ENCODE peak calls at places on chromosomes 16 and 17, in six cellular contexts. One of them, this sample, is unnamed.

GRCh38 chr17:35254107-35254802 is 11.4 kb downstream of the SLFN5 start:
- DNase-seq in GM23338: no peak
- DNase-seq in transverse colon: peak; percentile 42
- DNase-seq in stomach: peak; percentile 54
- DNase-seq in suprapubic skin: peak; percentile 79
- DNase-seq in HCT116: peak; percentile 42
- DNase-seq in this sample: no peak

GRCh38 chr17:19384723-19385391 is 2.1 kb downstream of the MFAP4 start:
- DNase-seq in suprapubic skin: peak; percentile 93
- DNase-seq in stomach: peak; percentile 76
- DNase-seq in transverse colon: peak; percentile 84
- DNase-seq in GM23338: peak; percentile 29
- DNase-seq in HCT116: no peak
- DNase-seq in this sample: peak; percentile 77

GRCh38 chr16:11149011-11149616 is 106.9 kb downstream of the SOCS1 start:
- DNase-seq in stomach: no peak
- DNase-seq in transverse colon: no peak
- DNase-seq in GM23338: no peak
- DNase-seq in suprapubic skin: no peak
- DNase-seq in HCT116: no peak
- DNase-seq in this sample: peak; percentile 27

GRCh38 chr17:2707721-2708584 is 3.6 kb downstream of the CLUH start:
- DNase-seq in suprapubic skin: no peak
- DNase-seq in transverse colon: peak; percentile 35
- DNase-seq in stomach: peak; percentile 60
- DNase-seq in GM23338: peak; percentile 79
- DNase-seq in HCT116: no peak
- DNase-seq in this sample: peak; percentile 76

GRCh38 chr16:68645494-68646388 is 631 bp downstream of the CDH3 start:
- DNase-seq in suprapubic skin: no peak
- DNase-seq in GM23338: peak; percentile 90
- DNase-seq in transverse colon: no peak
- DNase-seq in HCT116: no peak
- DNase-seq in stomach: no peak
- DNase-seq in this sample: no peak

GRCh38 chr17:68176770-68177169 is 71.1 kb upstream of the AMZ2 start:
- DNase-seq in HCT116: no peak
- DNase-seq in GM23338: no peak
- DNase-seq in suprapubic skin: no peak
- DNase-seq in transverse colon: no peak
- DNase-seq in stomach: no peak
- DNase-seq in this sample: no peak

GRCh38 chr16:56637814-56638750 is at the start of gene MT1A:
- DNase-seq in transverse colon: peak; percentile 82
- DNase-seq in HCT116: no peak
- DNase-seq in GM23338: peak; percentile 79
- DNase-seq in stomach: peak; percentile 87
- DNase-seq in suprapubic skin: peak; percentile 88
- DNase-seq in this sample: peak; percentile 79

GRCh38 chr17:62662855-62663254 is 35.4 kb downstream of the MRC2 start:
- DNase-seq in transverse colon: no peak
- DNase-seq in GM23338: no peak
- DNase-seq in stomach: no peak
- DNase-seq in suprapubic skin: no peak
- DNase-seq in HCT116: no peak
- DNase-seq in this sample: no peak

GRCh38 chr17:17510456-17511292 is 14.5 kb upstream of the RASD1 start:
- DNase-seq in suprapubic skin: no peak
- DNase-seq in HCT116: no peak
- DNase-seq in stomach: no peak
- DNase-seq in transverse colon: no peak
- DNase-seq in GM23338: no peak
- DNase-seq in this sample: peak; percentile 66

GRCh38 chr16:79286646-79287423 is 313.7 kb downstream of the MAF start:
- DNase-seq in GM23338: peak; percentile 42
- DNase-seq in transverse colon: peak; percentile 58
- DNase-seq in suprapubic skin: peak; percentile 63
- DNase-seq in stomach: peak; percentile 49
- DNase-seq in HCT116: no peak
- DNase-seq in this sample: peak; percentile 89

GRCh38 chr17:66865151-66865550 is 30.2 kb downstream of the CACNG5 start:
- DNase-seq in GM23338: no peak
- DNase-seq in stomach: no peak
- DNase-seq in HCT116: no peak
- DNase-seq in transverse colon: no peak
- DNase-seq in suprapubic skin: no peak
- DNase-seq in this sample: no peak

GRCh38 chr17:68085751-68086445 is 50.4 kb downstream of the KPNA2 start:
- DNase-seq in stomach: peak; percentile 43
- DNase-seq in GM23338: peak; percentile 21
- DNase-seq in suprapubic skin: peak; percentile 26
- DNase-seq in transverse colon: peak; percentile 59
- DNase-seq in HCT116: no peak
- DNase-seq in this sample: no peak

GRCh38 chr17:77509089-77509488 is 368.3 kb downstream of the SEC14L1 start:
- DNase-seq in suprapubic skin: no peak
- DNase-seq in GM23338: no peak
- DNase-seq in HCT116: no peak
- DNase-seq in stomach: no peak
- DNase-seq in transverse colon: no peak
- DNase-seq in this sample: no peak

DNA sequence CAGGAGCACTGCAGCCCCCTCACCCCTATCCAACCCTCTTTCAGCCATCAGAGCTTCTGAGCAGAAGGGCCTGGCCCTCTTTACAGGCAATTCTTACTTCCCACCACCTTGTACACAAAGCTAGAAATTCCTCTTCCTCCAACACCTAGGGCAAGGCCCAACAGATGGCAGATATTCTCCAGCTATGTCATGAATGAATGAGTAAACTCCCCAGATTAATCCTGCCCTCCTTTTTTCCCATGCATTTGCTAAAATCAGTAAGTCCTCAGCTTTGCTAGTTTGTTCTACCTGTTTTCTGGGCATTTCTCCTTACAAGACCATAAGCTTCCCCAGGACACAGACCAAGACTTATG is 20.4 kb upstream of the MRPS23 start:
- DNase-seq in suprapubic skin: no peak
- DNase-seq in GM23338: no peak
- DNase-seq in transverse colon: no peak
- DNase-seq in stomach: no peak
- DNase-seq in HCT116: no peak
- DNase-seq in this sample: no peak
- H3K27ac ChIP-seq in suprapubic skin: no peak overlapping the region
- H3K27ac ChIP-seq in GM23338: no peak overlapping the region
- H3K27ac ChIP-seq in transverse colon: peak overlapping the region; percentile 92
- H3K27ac ChIP-seq in stomach: no peak overlapping the region
- H3K27ac ChIP-seq in HCT116: no peak overlapping the region
- H3K27ac ChIP-seq in this sample: no peak overlapping the region

GRCh38 chr17:81489012-81489968 is 23.3 kb downstream of the ACTG1 start:
- DNase-seq in GM23338: peak; percentile 68
- DNase-seq in suprapubic skin: no peak
- DNase-seq in HCT116: no peak
- DNase-seq in stomach: no peak
- DNase-seq in transverse colon: no peak
- DNase-seq in this sample: peak; percentile 75
- TF ChIP-seq POLR2AphosphoS5 in GM23338: no peak
- TF ChIP-seq POLR2AphosphoS5 in suprapubic skin: no peak
- TF ChIP-seq POLR2AphosphoS5 in HCT116: no peak
- TF ChIP-seq POLR2AphosphoS5 in stomach: no peak
- TF ChIP-seq POLR2AphosphoS5 in transverse colon: no peak
- TF ChIP-seq POLR2AphosphoS5 in this sample: no peak

GRCh38 chr16:30637952-30638351 is 12.8 kb upstream of the PRR14 start:
- DNase-seq in transverse colon: no peak
- DNase-seq in HCT116: peak; percentile 62
- DNase-seq in stomach: no peak
- DNase-seq in GM23338: peak; percentile 67
- DNase-seq in suprapubic skin: no peak
- DNase-seq in this sample: no peak
- H3K27ac ChIP-seq in transverse colon: no peak overlapping the region
- H3K27ac ChIP-seq in HCT116: no peak overlapping the region
- H3K27ac ChIP-seq in stomach: no peak overlapping the region
- H3K27ac ChIP-seq in GM23338: no peak overlapping the region
- H3K27ac ChIP-seq in suprapubic skin: no peak overlapping the region
- H3K27ac ChIP-seq in this sample: no peak overlapping the region

DNA sequence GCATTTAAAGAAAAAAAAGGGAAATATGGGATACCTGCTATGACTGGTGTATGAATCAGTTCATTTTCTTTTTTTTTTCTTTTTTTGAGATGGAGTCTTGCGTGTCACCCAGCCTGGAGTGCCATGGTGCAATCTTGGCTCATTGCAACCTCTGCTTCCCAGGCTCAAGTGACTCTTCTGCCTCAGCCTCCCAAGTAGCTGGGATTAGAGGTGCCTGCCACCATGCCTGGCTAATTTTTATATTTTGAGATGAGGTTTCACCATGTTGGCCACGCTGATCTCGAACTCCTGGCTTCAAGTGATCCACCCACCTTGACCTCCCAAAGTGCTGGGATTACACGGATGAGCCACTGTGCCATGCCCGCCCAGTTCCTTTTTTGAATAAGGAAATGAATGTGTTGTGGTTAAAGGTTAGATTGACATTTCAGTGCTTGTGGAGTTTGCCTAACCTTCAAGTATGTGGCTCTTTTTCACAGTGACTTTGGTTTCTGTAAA is 7.7 kb downstream of the HAPSTR1 start:
- DNase-seq in GM23338: no peak
- DNase-seq in HCT116: no peak
- DNase-seq in stomach: peak; percentile 32
- DNase-seq in suprapubic skin: no peak
- DNase-seq in transverse colon: no peak
- DNase-seq in this sample: peak; percentile 70
- TF ChIP-seq POLR2AphosphoS5 in GM23338: no peak
- TF ChIP-seq POLR2AphosphoS5 in HCT116: no peak
- TF ChIP-seq POLR2AphosphoS5 in stomach: peak; percentile 57
- TF ChIP-seq POLR2AphosphoS5 in suprapubic skin: no peak
- TF ChIP-seq POLR2AphosphoS5 in transverse colon: peak; percentile 8
- TF ChIP-seq POLR2AphosphoS5 in this sample: peak; percentile 64

GRCh38 chr17:12548558-12548957 is 117.1 kb upstream of the MYOCD start:
- DNase-seq in suprapubic skin: no peak
- DNase-seq in HCT116: no peak
- DNase-seq in stomach: no peak
- DNase-seq in transverse colon: no peak
- DNase-seq in GM23338: no peak
- DNase-seq in this sample: no peak
- H3K27ac ChIP-seq in suprapubic skin: no peak overlapping the region
- H3K27ac ChIP-seq in HCT116: no peak overlapping the region
- H3K27ac ChIP-seq in stomach: no peak overlapping the region
- H3K27ac ChIP-seq in transverse colon: peak overlapping the region; percentile 65
- H3K27ac ChIP-seq in GM23338: no peak overlapping the region
- H3K27ac ChIP-seq in this sample: no peak overlapping the region

GRCh38 chr16:3099732-3100499 is 822 bp upstream of the ZSCAN10 start:
- DNase-seq in GM23338: peak; percentile 99
- DNase-seq in HCT116: peak; percentile 81
- DNase-seq in stomach: peak; percentile 98
- DNase-seq in suprapubic skin: peak; percentile 95
- DNase-seq in transverse colon: peak; percentile 97
- DNase-seq in this sample: peak; percentile 97
- TF ChIP-seq POLR2AphosphoS5 in GM23338: peak; percentile 97
- TF ChIP-seq POLR2AphosphoS5 in HCT116: peak; percentile 44
- TF ChIP-seq POLR2AphosphoS5 in stomach: no peak
- TF ChIP-seq POLR2AphosphoS5 in suprapubic skin: no peak
- TF ChIP-seq POLR2AphosphoS5 in transverse colon: no peak
- TF ChIP-seq POLR2AphosphoS5 in this sample: peak; percentile 69

This sample was measured in spleen.